ENCODE peak calls at places on chromosomes 16 and 17, in nine cellular contexts. N is H7, C is IMR-90, L is AG10803, M is MG63, Y is AG09309, W is adipocyte, A is AG04450, I is fibroblast of the aortic adventitia. R is an unnamed sample.

GRCh38 chr16:79047337-79047736 is 553.2 kb downstream of the MAF start:
- DNase-seq in N (peak; percentile 14), C (no peak), L (no peak), M (no peak), Y (no peak), W (no peak), A (no peak), I (no peak), R (no peak)

GRCh38 chr16:12305847-12306246 is 329.3 kb downstream of the SNX29 start:
- DNase-seq in N (no peak), C (no peak), L (no peak), M (no peak), Y (no peak), W (no peak), A (no peak), I (no peak), R (no peak)

GRCh38 chr17:73293031-73293430 is 18.8 kb downstream of the CDC42EP4 start:
- DNase-seq in N (no peak), C (no peak), L (no peak), M (no peak), Y (no peak), W (no peak), A (no peak), I (no peak), R (peak; percentile 95)

GRCh38 chr16:12601290-12601900 is 202.3 kb downstream of the CPPED1 start:
- DNase-seq in N (no peak), C (no peak), L (no peak), M (no peak), Y (no peak), W (no peak), A (no peak), I (no peak), R (no peak)

GRCh38 chr17:36721560-36722120 is 120.3 kb downstream of the MRM1 start:
- DNase-seq in N (no peak), C (peak; percentile 2), L (no peak), M (no peak), Y (no peak), W (no peak), A (no peak), I (peak; percentile 4), R (no peak)

GRCh38 chr17:45338996-45339535 is 22.2 kb upstream of the MAP3K14 start:
- DNase-seq in N (no peak), C (no peak), L (no peak), M (no peak), Y (no peak), W (no peak), A (no peak), I (no peak), R (no peak)

GRCh38 chr17:4480929-4481898 is 17.5 kb upstream of the SPNS2 start:
- DNase-seq in N (peak; percentile 49), C (no peak), L (no peak), M (no peak), Y (no peak), W (no peak), A (no peak), I (no peak), R (no peak)

GRCh38 chr16:17161034-17161433 is 309.7 kb downstream of the XYLT1 start:
- DNase-seq in N (peak; percentile 57), C (no peak), L (no peak), M (no peak), Y (no peak), W (no peak), A (no peak), I (no peak), R (no peak)

GRCh38 chr17:70168979-70169706 is at the start of gene KCNJ2:
- DNase-seq in N (peak; percentile 96), C (peak; percentile 79), L (peak; percentile 76), M (peak; percentile 94), Y (peak; percentile 4), W (peak; percentile 86), A (no peak), I (peak; percentile 63), R (no peak)

GRCh38 chr17:76142044-76143041 is 1.3 kb upstream of the FOXJ1 start:
- DNase-seq in N (peak; percentile 66), C (no peak), L (no peak), M (no peak), Y (no peak), W (no peak), A (no peak), I (no peak), R (no peak)
- H3K4me3 ChIP-seq in N (peak overlapping the region; percentile 55), C (no peak overlapping the region), L (no peak overlapping the region), M (no peak overlapping the region), Y (no peak overlapping the region), W (no peak overlapping the region), A (no peak overlapping the region), I (no peak overlapping the region), R (no peak overlapping the region)

GRCh38 chr17:77467513-77467912 is 326.7 kb downstream of the SEC14L1 start:
- DNase-seq in N (no peak), C (no peak), L (no peak), M (no peak), Y (no peak), W (no peak), A (no peak), I (no peak), R (no peak)

GRCh38 chr17:77464988-77465357 is 324.2 kb downstream of the SEC14L1 start:
- DNase-seq in N (no peak), C (no peak), L (no peak), M (no peak), Y (no peak), W (no peak), A (no peak), I (no peak), R (no peak)

GRCh38 chr17:77466140-77466539 is 325.4 kb downstream of the SEC14L1 start:
- DNase-seq in N (peak; percentile 99), C (no peak), L (no peak), M (no peak), Y (no peak), W (no peak), A (no peak), I (no peak), R (no peak)

GRCh38 chr17:77466596-77467223 is 325.9 kb downstream of the SEC14L1 start:
- DNase-seq in N (peak; percentile 75), C (no peak), L (no peak), M (no peak), Y (no peak), W (no peak), A (no peak), I (no peak), R (no peak)

DNA sequence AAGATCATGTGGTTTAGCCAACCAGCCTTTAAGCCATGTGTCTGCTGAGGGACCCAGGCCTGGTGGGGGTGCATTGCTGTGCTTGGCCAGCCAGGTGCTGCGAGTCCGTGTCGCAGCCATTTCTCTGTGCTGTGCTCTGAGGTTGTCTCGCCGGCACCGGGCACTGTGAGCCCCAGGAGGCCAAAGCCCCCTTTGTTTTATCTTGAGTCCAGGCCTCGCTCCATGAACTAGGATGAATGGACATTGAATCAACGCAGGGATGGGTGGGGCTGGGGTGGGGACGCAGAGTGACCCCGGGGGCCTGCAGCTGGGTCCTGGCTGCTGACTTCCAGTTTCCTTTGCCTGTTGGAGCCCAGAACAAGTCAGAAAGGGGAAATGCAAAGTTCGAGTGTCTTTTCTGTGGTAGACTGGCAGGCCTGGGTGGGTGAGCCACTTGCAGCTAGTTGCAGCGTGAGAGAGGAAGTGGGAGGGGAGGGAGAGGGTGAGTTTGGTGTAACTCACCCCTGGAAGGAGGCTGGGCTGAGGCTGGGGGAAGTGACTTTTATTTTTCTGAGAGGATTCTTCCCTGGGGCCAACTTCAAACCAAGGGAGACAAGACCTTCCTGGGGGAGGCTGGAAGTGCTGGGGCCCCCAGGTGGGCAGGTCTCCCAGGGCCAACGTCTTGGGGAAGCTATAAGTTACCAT is 324.7 kb downstream of the SEC14L1 start:
- DNase-seq in N (peak; percentile 81), C (peak; percentile 77), L (peak; percentile 68), M (peak; percentile 57), Y (no peak), W (peak; percentile 49), A (no peak), I (peak; percentile 73), R (no peak)
- H3K4me3 ChIP-seq in N (no peak overlapping the region), C (no peak overlapping the region), L (no peak overlapping the region), M (no peak overlapping the region), Y (no peak overlapping the region), W (no peak overlapping the region), A (no peak overlapping the region), I (no peak overlapping the region), R (no peak overlapping the region)

GRCh38 chr17:6461792-6462524 is 17.7 kb downstream of the PIMREG start:
- DNase-seq in N (peak; percentile 91), C (no peak), L (no peak), M (no peak), Y (no peak), W (no peak), A (no peak), I (no peak), R (no peak)

GRCh38 chr17:6462692-6463091 is 18.4 kb downstream of the PIMREG start:
- DNase-seq in N (no peak), C (no peak), L (no peak), M (no peak), Y (no peak), W (no peak), A (no peak), I (no peak), R (no peak)

GRCh38 chr17:6463616-6464445 is 19.6 kb downstream of the PIMREG start:
- DNase-seq in N (no peak), C (no peak), L (no peak), M (no peak), Y (no peak), W (no peak), A (no peak), I (no peak), R (no peak)

GRCh38 chr17:6465206-6466003 is 21.1 kb downstream of the PIMREG start:
- DNase-seq in N (no peak), C (no peak), L (no peak), M (no peak), Y (no peak), W (no peak), A (no peak), I (no peak), R (no peak)

GRCh38 chr17:6464446-6465041 is 20.3 kb downstream of the PIMREG start:
- DNase-seq in N (no peak), C (no peak), L (no peak), M (no peak), Y (no peak), W (no peak), A (no peak), I (no peak), R (no peak)
- H3K4me3 ChIP-seq in N (no peak overlapping the region), C (no peak overlapping the region), L (no peak overlapping the region), M (no peak overlapping the region), Y (no peak overlapping the region), W (no peak overlapping the region), A (no peak overlapping the region), I (no peak overlapping the region), R (no peak overlapping the region)

DNA sequence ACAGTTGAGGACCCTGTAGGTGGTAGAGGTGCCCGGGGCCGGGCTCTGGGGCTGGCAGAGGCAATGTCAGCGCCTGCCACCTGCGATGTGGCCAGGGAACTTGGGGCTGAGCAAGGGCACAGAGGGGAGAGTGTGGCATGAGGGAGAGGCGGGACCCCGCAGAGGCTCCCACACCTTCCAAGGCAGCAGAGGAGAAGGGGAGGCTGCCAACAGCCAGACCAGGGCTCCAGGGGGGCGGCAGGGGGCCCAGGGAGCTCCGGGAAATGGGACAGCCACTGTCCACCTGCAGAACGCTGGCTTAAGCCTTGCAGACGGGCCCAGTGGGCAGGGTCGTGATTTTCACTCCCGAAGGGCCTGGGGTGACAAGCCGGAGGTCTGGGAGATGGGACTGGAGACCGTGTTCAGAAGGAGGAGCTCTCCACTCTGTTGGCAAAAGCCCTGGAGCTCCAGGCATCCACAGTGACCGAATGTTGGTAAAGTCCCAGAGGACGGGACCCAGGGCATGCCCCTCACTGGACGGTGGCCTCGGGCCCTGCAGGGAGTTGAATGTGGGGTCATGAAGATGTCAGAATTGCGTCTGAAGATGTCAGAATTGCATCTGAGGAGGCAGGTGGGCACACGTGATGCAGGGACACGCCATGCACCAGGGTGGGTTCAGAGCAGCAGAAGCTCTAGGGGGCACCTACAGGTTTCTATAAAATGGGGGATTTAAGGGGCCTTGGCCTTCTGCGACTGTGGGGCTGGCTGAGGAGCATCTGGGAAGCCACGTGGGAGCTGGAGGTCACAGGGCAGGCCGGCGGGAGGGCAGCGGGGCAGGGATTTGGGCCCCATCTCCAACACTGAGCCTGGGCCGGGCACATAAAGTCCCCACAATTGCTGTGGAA is 18.6 kb downstream of the CD7 start:
- DNase-seq in N (no peak), C (no peak), L (no peak), M (no peak), Y (no peak), W (no peak), A (no peak), I (no peak), R (no peak)
- H3K4me3 ChIP-seq in N (no peak overlapping the region), C (no peak overlapping the region), L (peak overlapping the region; percentile 59), M (peak overlapping the region; percentile 47), Y (peak overlapping the region; percentile 56), W (peak overlapping the region; percentile 80), A (peak overlapping the region; percentile 55), I (peak overlapping the region; percentile 61), R (peak overlapping the region; percentile 43)

R was measured in PC-9.